ENCODE peak calls at places on chromosome 17, in ten cellular contexts. Z, L, S, J, D, Q, K, E, N and C are unnamed samples.

GRCh38 chr17:36937961-36938565 is 788 bp downstream of the LHX1 start:
- DNase-seq in Z (no peak), L (no peak), S (no peak), J (no peak), D (no peak), Q (no peak), K (no peak), E (peak; percentile 62), N (peak; percentile 95), C (no peak)

GRCh38 chr17:38870259-38871165 is 654 bp downstream of the LASP1 start:
- DNase-seq in Z (no peak), L (peak; percentile 88), S (peak; percentile 73), J (peak; percentile 74), D (peak; percentile 74), Q (peak; percentile 65), K (peak; percentile 73), E (peak; percentile 81), N (peak; percentile 92), C (peak; percentile 83)

GRCh38 chr17:48995332-48995870 is 1.8 kb upstream of the IGF2BP1 start:
- DNase-seq in Z (peak; percentile 50), L (no peak), S (no peak), J (no peak), D (no peak), Q (no peak), K (peak; percentile 83), E (no peak), N (no peak), C (no peak)

GRCh38 chr17:12979826-12980500 is 37.9 kb downstream of the ELAC2 start:
- DNase-seq in Z (no peak), L (no peak), S (no peak), J (no peak), D (no peak), Q (no peak), K (no peak), E (no peak), N (no peak), C (no peak)

GRCh38 chr17:83026311-83026811 is 53.0 kb upstream of the METRNL start:
- DNase-seq in Z (no peak), L (no peak), S (no peak), J (no peak), D (no peak), Q (no peak), K (no peak), E (no peak), N (no peak), C (peak; percentile 8)

GRCh38 chr17:9987779-9988585 is 82.9 kb upstream of the RCVRN start:
- DNase-seq in Z (no peak), L (no peak), S (no peak), J (peak; percentile 48), D (no peak), Q (peak; percentile 19), K (peak; percentile 57), E (no peak), N (no peak), C (peak; percentile 19)

GRCh38 chr17:61355475-61355874 is 44.2 kb upstream of the TBX2 start:
- DNase-seq in Z (no peak), L (no peak), S (no peak), J (no peak), D (no peak), Q (no peak), K (no peak), E (no peak), N (no peak), C (no peak)

GRCh38 chr17:10768766-10769383 is 35.0 kb downstream of the TMEM238L start:
- DNase-seq in Z (no peak), L (no peak), S (no peak), J (no peak), D (no peak), Q (no peak), K (no peak), E (no peak), N (no peak), C (no peak)

GRCh38 chr17:63962298-63962744 is 10.4 kb downstream of the SCN4A start:
- DNase-seq in Z (no peak), L (no peak), S (no peak), J (no peak), D (no peak), Q (no peak), K (no peak), E (no peak), N (no peak), C (no peak)
- H3K4me3 ChIP-seq in Z (no peak overlapping the region), L (no peak overlapping the region), S (no peak overlapping the region), J (no peak overlapping the region), D (no peak overlapping the region), Q (no peak overlapping the region), K (no peak overlapping the region), E (no peak overlapping the region), N (no peak overlapping the region), C (no peak overlapping the region)

DNA sequence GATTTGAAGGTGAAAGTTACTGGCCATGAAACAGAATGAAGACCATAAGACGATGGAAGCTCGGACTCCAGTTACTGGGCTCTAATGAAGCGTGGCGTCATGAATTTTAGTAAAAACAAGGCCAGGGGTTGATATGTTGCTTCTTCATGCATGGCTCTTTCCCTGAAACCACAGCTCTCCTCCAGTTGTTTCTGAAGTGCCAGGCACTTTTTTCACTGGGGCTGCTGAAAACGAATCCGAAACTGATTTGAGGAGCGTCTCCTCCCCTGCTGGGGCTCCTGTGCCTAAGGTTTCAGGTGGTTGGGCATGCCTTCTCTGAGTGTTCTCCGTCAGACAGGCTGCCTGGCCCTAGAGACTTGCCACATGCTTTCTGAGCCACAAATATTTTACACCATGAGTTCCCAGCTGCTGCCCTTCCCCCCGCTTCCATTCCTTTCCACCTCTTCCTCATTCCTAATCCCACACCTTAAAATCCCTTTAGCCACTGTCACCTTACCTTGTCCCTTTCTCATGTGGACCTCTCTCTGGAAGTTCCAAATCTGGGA is 3.7 kb upstream of the MYL4 start:
- DNase-seq in Z (no peak), L (no peak), S (peak; percentile 92), J (peak; percentile 45), D (no peak), Q (peak; percentile 42), K (no peak), E (no peak), N (peak; percentile 67), C (peak; percentile 83)
- H3K27ac ChIP-seq in Z (peak overlapping the region; percentile 67), L (peak overlapping the region; percentile 77), S (peak overlapping the region; percentile 89), J (peak overlapping the region; percentile 72), D (no peak overlapping the region), Q (no peak overlapping the region), K (no peak overlapping the region), E (peak overlapping the region; percentile 16), N (peak overlapping the region; percentile 25), C (peak overlapping the region; percentile 50)

DNA sequence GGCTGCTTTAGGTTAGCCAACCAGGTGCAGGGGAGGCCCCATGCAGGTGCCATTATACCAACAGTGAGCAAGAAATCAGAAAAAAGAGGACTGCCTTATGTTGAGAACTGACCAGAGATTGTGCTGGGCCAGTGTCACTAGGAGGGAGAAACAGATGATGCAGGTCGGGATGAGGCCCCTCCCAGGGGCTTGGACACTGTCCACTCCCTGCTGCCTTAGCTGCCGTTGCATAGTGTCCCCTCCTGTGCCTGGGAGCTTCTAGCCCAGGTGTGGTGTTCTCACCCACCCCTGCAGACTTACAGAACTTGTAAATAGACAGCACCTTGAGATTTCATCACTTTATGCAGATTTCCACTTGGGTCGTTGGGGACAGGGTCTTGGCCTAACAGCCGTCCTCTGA is 36.7 kb downstream of the PLD6 start:
- DNase-seq in Z (no peak), L (no peak), S (no peak), J (no peak), D (no peak), Q (no peak), K (no peak), E (peak; percentile 2), N (peak; percentile 54), C (no peak)
- H3K4me1 ChIP-seq in Z (peaks cover 6% of the 10 kb centered on the region), L (no peaks in the 10 kb centered on the region), S (no peaks in the 10 kb centered on the region), J (no peaks in the 10 kb centered on the region), D (no peaks in the 10 kb centered on the region), Q (peaks cover 5% of the 10 kb centered on the region), K (no peaks in the 10 kb centered on the region), E (no peaks in the 10 kb centered on the region), N (no peaks in the 10 kb centered on the region), C (no peaks in the 10 kb centered on the region)

GRCh38 chr17:58326609-58327341 is 1.8 kb downstream of the TSPOAP1 start:
- DNase-seq in Z (no peak), L (no peak), S (no peak), J (no peak), D (no peak), Q (no peak), K (no peak), E (no peak), N (peak; percentile 86), C (no peak)
- H3K4me3 ChIP-seq in Z (no peak overlapping the region), L (no peak overlapping the region), S (no peak overlapping the region), J (no peak overlapping the region), D (no peak overlapping the region), Q (no peak overlapping the region), K (no peak overlapping the region), E (no peak overlapping the region), N (no peak overlapping the region), C (no peak overlapping the region)

GRCh38 chr17:64149196-64149595 is 19.3 kb upstream of the ERN1 start:
- DNase-seq in Z (no peak), L (no peak), S (no peak), J (no peak), D (no peak), Q (peak; percentile 5), K (no peak), E (no peak), N (no peak), C (no peak)
- H3K27ac ChIP-seq in Z (no peak overlapping the region), L (no peak overlapping the region), S (peak overlapping the region; percentile 94), J (no peak overlapping the region), D (no peak overlapping the region), Q (no peak overlapping the region), K (no peak overlapping the region), E (peak overlapping the region; percentile 96), N (no peak overlapping the region), C (no peak overlapping the region)

DNA sequence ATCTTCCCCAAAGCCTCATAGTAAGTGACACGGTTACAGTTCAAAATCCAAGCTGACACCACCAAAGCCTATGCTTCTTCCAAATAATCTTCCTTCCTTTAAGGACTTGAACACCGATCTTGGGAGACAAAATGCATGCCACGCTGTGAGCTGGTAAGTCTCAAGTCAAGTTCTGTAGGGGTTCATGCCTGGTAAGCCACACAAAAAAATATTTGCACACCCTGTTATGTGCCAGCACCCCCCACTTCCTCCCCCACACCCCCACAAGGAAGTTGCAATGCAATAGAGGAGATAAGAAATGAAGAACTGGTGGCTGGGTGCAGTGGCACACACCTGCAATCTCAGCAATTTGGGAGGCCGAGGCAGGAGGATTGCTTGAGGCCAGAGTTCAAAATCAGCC is 5.6 kb downstream of the NOG start:
- DNase-seq in Z (no peak), L (no peak), S (no peak), J (no peak), D (no peak), Q (no peak), K (no peak), E (no peak), N (no peak), C (no peak)
- H3K4me1 ChIP-seq in Z (peaks cover 43% of the 10 kb centered on the region), L (no peaks in the 10 kb centered on the region), S (peaks cover 6% of the 10 kb centered on the region), J (peaks cover 10% of the 10 kb centered on the region), D (peaks cover 7% of the 10 kb centered on the region), Q (peaks cover 27% of the 10 kb centered on the region), K (peaks cover 32% of the 10 kb centered on the region), E (no peaks in the 10 kb centered on the region), N (peaks cover 12% of the 10 kb centered on the region), C (peaks cover 5% of the 10 kb centered on the region)